ENCODE peak calls at places on chromosomes 4 and X, in ten cellular contexts. F is GM12878, J is suprapubic skin, W is psoas muscle, B is A549, G is upper lobe of left lung, X is left ventricle myocardium inferior, N is GM23338, I is sigmoid colon, Q is hepatocyte. S is an unnamed sample.

GRCh38 chrX:117892469-117892868 is 224.1 kb downstream of the KLHL13 start:
- DNase-seq in J (no peak), N (no peak), F (no peak), W (no peak), X (no peak), B (no peak), G (no peak), I (no peak), Q (no peak), S (no peak)

GRCh38 chr4:2750719-2751605 is 5.2 kb downstream of the TNIP2 start:
- DNase-seq in B (no peak), G (no peak), F (no peak), Q (no peak), W (no peak), X (no peak), N (no peak), I (no peak), J (no peak), S (no peak)

GRCh38 chr4:81631958-81632439 is 160.3 kb upstream of the RASGEF1B start:
- DNase-seq in N (no peak), W (no peak), J (no peak), F (no peak), G (no peak), B (no peak), I (no peak), Q (peak; percentile 55), X (no peak), S (no peak)

GRCh38 chrX:12505127-12505526 is 286.1 kb upstream of the PRPS2 start:
- DNase-seq in B (no peak), G (no peak), N (no peak), F (no peak), I (no peak), W (no peak), Q (no peak), J (no peak), X (no peak), S (no peak)

GRCh38 chrX:39065051-39065871 is 264.0 kb downstream of the MID1IP1 start:
- DNase-seq in F (no peak), Q (no peak), W (no peak), G (no peak), X (no peak), J (no peak), N (peak; percentile 43), B (no peak), I (no peak), S (no peak)

GRCh38 chr4:28921886-28922285 is 1798.3 kb upstream of the PCDH7 start:
- DNase-seq in B (no peak), Q (no peak), N (no peak), J (no peak), F (no peak), X (no peak), G (no peak), I (no peak), W (no peak), S (no peak)

GRCh38 chrX:71622347-71623104 is 4.2 kb upstream of the CXCR3 start:
- DNase-seq in W (peak; percentile 81), N (peak; percentile 39), B (peak; percentile 8), X (peak; percentile 77), I (peak; percentile 93), G (peak; percentile 87), F (peak; percentile 68), Q (peak; percentile 77), J (peak; percentile 81), S (peak; percentile 74)

GRCh38 chrX:16476692-16477091 is 173.3 kb upstream of the S100G start:
- DNase-seq in F (no peak), X (no peak), Q (no peak), W (no peak), J (no peak), B (no peak), N (no peak), G (no peak), I (no peak), S (no peak)

GRCh38 chr4:34176609-34177008 is 2067.7 kb downstream of the ARAP2 start:
- DNase-seq in Q (no peak), J (no peak), I (no peak), N (no peak), W (no peak), B (no peak), F (no peak), G (no peak), X (no peak), S (no peak)

GRCh38 chrX:31837445-31837844 is 765.6 kb upstream of the FTHL17 start:
- DNase-seq in F (no peak), B (no peak), G (no peak), I (no peak), X (no peak), W (no peak), N (no peak), Q (no peak), J (no peak), S (no peak)

GRCh38 chr4:93072292-93072691 is 756.3 kb upstream of the ATOH1 start:
- DNase-seq in W (no peak), G (peak; percentile 30), N (no peak), F (no peak), I (no peak), J (no peak), X (no peak), Q (no peak), B (no peak), S (no peak)

GRCh38 chrX:154986826-154987575 is 35.5 kb downstream of the F8 start:
- DNase-seq in N (no peak), G (no peak), Q (no peak), F (no peak), J (no peak), I (no peak), W (no peak), B (no peak), X (no peak), S (no peak)

GRCh38 chr4:13137400-13137799 is 346.7 kb downstream of the RAB28 start:
- DNase-seq in Q (no peak), I (no peak), F (no peak), G (no peak), B (no peak), X (no peak), J (no peak), W (no peak), N (no peak), S (no peak)
- H3K27ac ChIP-seq in Q (no peak overlapping the region), I (no peak overlapping the region), F (no peak overlapping the region), G (no peak overlapping the region), B (no peak overlapping the region), X (no peak overlapping the region), J (no peak overlapping the region), W (no peak overlapping the region), N (no peak overlapping the region), S (no peak overlapping the region)

GRCh38 chrX:72685810-72686465 is 28.2 kb downstream of the PHKA1 start:
- DNase-seq in X (no peak), B (no peak), N (no peak), F (no peak), I (no peak), J (no peak), W (no peak), G (no peak), Q (no peak), S (no peak)

GRCh38 chrX:72683631-72684030 is 30.5 kb downstream of the PHKA1 start:
- DNase-seq in F (no peak), G (no peak), W (no peak), X (no peak), N (no peak), J (no peak), B (no peak), I (no peak), Q (no peak), S (no peak)

DNA sequence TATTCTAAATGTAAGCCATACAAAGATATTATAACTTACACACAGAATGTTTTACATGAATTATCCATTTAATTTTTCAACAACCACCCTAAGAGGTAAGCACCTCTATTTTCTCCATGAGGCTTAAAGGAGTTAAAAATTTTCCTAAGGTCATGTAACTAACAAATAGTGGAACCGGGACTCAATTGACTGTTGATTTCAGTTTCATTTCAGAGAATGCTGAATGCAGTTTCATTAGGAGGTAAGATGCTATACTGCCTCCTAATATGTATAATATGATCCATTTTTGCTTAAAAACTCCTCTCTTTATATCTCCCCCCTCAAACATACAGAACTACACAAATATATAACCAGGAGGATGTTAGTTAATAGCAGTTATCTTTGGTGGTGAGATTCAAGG is 29.1 kb downstream of the PHKA1 start:
- DNase-seq in B (no peak), X (no peak), N (no peak), I (no peak), F (no peak), W (no peak), G (no peak), Q (no peak), J (no peak), S (no peak)
- H3K27ac ChIP-seq in B (no peak overlapping the region), X (no peak overlapping the region), N (no peak overlapping the region), I (no peak overlapping the region), F (no peak overlapping the region), W (no peak overlapping the region), G (no peak overlapping the region), Q (no peak overlapping the region), J (no peak overlapping the region), S (no peak overlapping the region)

GRCh38 chr4:40206421-40206820 is 9.6 kb downstream of the RHOH start:
- DNase-seq in X (no peak), B (no peak), Q (no peak), F (no peak), G (no peak), I (no peak), N (no peak), J (no peak), W (no peak), S (no peak)
- H3K27ac ChIP-seq in X (no peak overlapping the region), B (peak overlapping the region; percentile 17), Q (no peak overlapping the region), F (peak overlapping the region; percentile 92), G (peak overlapping the region; percentile 70), I (no peak overlapping the region), N (no peak overlapping the region), J (no peak overlapping the region), W (no peak overlapping the region), S (no peak overlapping the region)

GRCh38 chr4:73589261-73589847 is 30.9 kb downstream of the RASSF6 start:
- DNase-seq in G (no peak), W (no peak), B (no peak), F (peak; percentile 59), X (no peak), J (no peak), N (no peak), I (no peak), Q (peak; percentile 25), S (no peak)
- H3K27ac ChIP-seq in G (no peak overlapping the region), W (no peak overlapping the region), B (peak overlapping the region; percentile 28), F (peak overlapping the region; percentile 96), X (no peak overlapping the region), J (peak overlapping the region; percentile 43), N (no peak overlapping the region), I (no peak overlapping the region), Q (peak overlapping the region; percentile 65), S (no peak overlapping the region)

S was measured in tibial artery.